ENCODE peak calls at places on chromosomes 16 and 17, in ten cellular contexts. One of them, this sample, is unnamed.

GRCh38 chr16:14310519-14310991 is 239.4 kb downstream of the MRTFB start:
- DNase-seq in cardiac muscle cell: peak
- DNase-seq in NT2/D1: no peak
- DNase-seq in activated CD4-positive, alpha-beta T cell treated with anti-CD3 and anti-CD28 coated beads, Interleukin-2, amount 50 U/mL, for 1 hour: no peak
- DNase-seq in NCI-H2029: no peak
- DNase-seq in activated CD8-positive, alpha-beta memory T cell treated with anti-CD3 and anti-CD28 coated beads, Interleukin-2, amount 50 U/mL, for 48 hours: no peak
- DNase-seq in lower lobe of right lung: no peak
- DNase-seq in PC-3: no peak
- DNase-seq in Daoy: peak
- DNase-seq in HS-5: no peak
- DNase-seq in this sample: peak

GRCh38 chr17:77394540-77395295 is 253.9 kb downstream of the SEC14L1 start:
- DNase-seq in cardiac muscle cell: peak
- DNase-seq in NT2/D1: no peak
- DNase-seq in activated CD4-positive, alpha-beta T cell treated with anti-CD3 and anti-CD28 coated beads, Interleukin-2, amount 50 U/mL, for 1 hour: no peak
- DNase-seq in NCI-H2029: peak
- DNase-seq in activated CD8-positive, alpha-beta memory T cell treated with anti-CD3 and anti-CD28 coated beads, Interleukin-2, amount 50 U/mL, for 48 hours: no peak
- DNase-seq in lower lobe of right lung: peak
- DNase-seq in PC-3: peak
- DNase-seq in Daoy: peak
- DNase-seq in HS-5: no peak
- DNase-seq in this sample: no peak

GRCh38 chr16:86222541-86222940 is 287.8 kb upstream of the FOXF1 start:
- DNase-seq in cardiac muscle cell: peak
- DNase-seq in NT2/D1: no peak
- DNase-seq in activated CD4-positive, alpha-beta T cell treated with anti-CD3 and anti-CD28 coated beads, Interleukin-2, amount 50 U/mL, for 1 hour: no peak
- DNase-seq in NCI-H2029: no peak
- DNase-seq in activated CD8-positive, alpha-beta memory T cell treated with anti-CD3 and anti-CD28 coated beads, Interleukin-2, amount 50 U/mL, for 48 hours: no peak
- DNase-seq in lower lobe of right lung: no peak
- DNase-seq in PC-3: no peak
- DNase-seq in Daoy: peak
- DNase-seq in HS-5: no peak
- DNase-seq in this sample: no peak

GRCh38 chr16:84054271-84054670 is 11.7 kb upstream of the SLC38A8 start:
- DNase-seq in cardiac muscle cell: no peak
- DNase-seq in NT2/D1: no peak
- DNase-seq in activated CD4-positive, alpha-beta T cell treated with anti-CD3 and anti-CD28 coated beads, Interleukin-2, amount 50 U/mL, for 1 hour: no peak
- DNase-seq in NCI-H2029: no peak
- DNase-seq in activated CD8-positive, alpha-beta memory T cell treated with anti-CD3 and anti-CD28 coated beads, Interleukin-2, amount 50 U/mL, for 48 hours: no peak
- DNase-seq in lower lobe of right lung: peak
- DNase-seq in PC-3: no peak
- DNase-seq in Daoy: no peak
- DNase-seq in HS-5: no peak
- DNase-seq in this sample: no peak

GRCh38 chr16:46986896-46987295 is 13.4 kb upstream of the DNAJA2 start:
- DNase-seq in cardiac muscle cell: no peak
- DNase-seq in NT2/D1: no peak
- DNase-seq in activated CD4-positive, alpha-beta T cell treated with anti-CD3 and anti-CD28 coated beads, Interleukin-2, amount 50 U/mL, for 1 hour: no peak
- DNase-seq in NCI-H2029: no peak
- DNase-seq in activated CD8-positive, alpha-beta memory T cell treated with anti-CD3 and anti-CD28 coated beads, Interleukin-2, amount 50 U/mL, for 48 hours: no peak
- DNase-seq in lower lobe of right lung: no peak
- DNase-seq in PC-3: no peak
- DNase-seq in Daoy: no peak
- DNase-seq in HS-5: no peak
- DNase-seq in this sample: no peak

GRCh38 chr17:81256616-81257015 is 17.5 kb downstream of the NDUFAF8 start:
- DNase-seq in cardiac muscle cell: no peak
- DNase-seq in NT2/D1: no peak
- DNase-seq in activated CD4-positive, alpha-beta T cell treated with anti-CD3 and anti-CD28 coated beads, Interleukin-2, amount 50 U/mL, for 1 hour: no peak
- DNase-seq in NCI-H2029: no peak
- DNase-seq in activated CD8-positive, alpha-beta memory T cell treated with anti-CD3 and anti-CD28 coated beads, Interleukin-2, amount 50 U/mL, for 48 hours: no peak
- DNase-seq in lower lobe of right lung: no peak
- DNase-seq in PC-3: peak
- DNase-seq in Daoy: peak
- DNase-seq in HS-5: no peak
- DNase-seq in this sample: no peak

GRCh38 chr16:86494565-86495356 is 15.6 kb upstream of the FOXF1 start:
- DNase-seq in cardiac muscle cell: no peak
- DNase-seq in NT2/D1: no peak
- DNase-seq in activated CD4-positive, alpha-beta T cell treated with anti-CD3 and anti-CD28 coated beads, Interleukin-2, amount 50 U/mL, for 1 hour: no peak
- DNase-seq in NCI-H2029: no peak
- DNase-seq in activated CD8-positive, alpha-beta memory T cell treated with anti-CD3 and anti-CD28 coated beads, Interleukin-2, amount 50 U/mL, for 48 hours: no peak
- DNase-seq in lower lobe of right lung: no peak
- DNase-seq in PC-3: no peak
- DNase-seq in Daoy: no peak
- DNase-seq in HS-5: no peak
- DNase-seq in this sample: no peak

GRCh38 chr17:76408037-76408849 is 23.8 kb downstream of the SPHK1 start:
- DNase-seq in cardiac muscle cell: peak
- DNase-seq in NT2/D1: no peak
- DNase-seq in activated CD4-positive, alpha-beta T cell treated with anti-CD3 and anti-CD28 coated beads, Interleukin-2, amount 50 U/mL, for 1 hour: peak
- DNase-seq in NCI-H2029: peak
- DNase-seq in activated CD8-positive, alpha-beta memory T cell treated with anti-CD3 and anti-CD28 coated beads, Interleukin-2, amount 50 U/mL, for 48 hours: peak
- DNase-seq in lower lobe of right lung: peak
- DNase-seq in PC-3: peak
- DNase-seq in Daoy: peak
- DNase-seq in HS-5: no peak
- DNase-seq in this sample: peak

GRCh38 chr17:63960006-63960405 is 12.7 kb downstream of the SCN4A start:
- DNase-seq in cardiac muscle cell: no peak
- DNase-seq in NT2/D1: no peak
- DNase-seq in activated CD4-positive, alpha-beta T cell treated with anti-CD3 and anti-CD28 coated beads, Interleukin-2, amount 50 U/mL, for 1 hour: no peak
- DNase-seq in NCI-H2029: no peak
- DNase-seq in activated CD8-positive, alpha-beta memory T cell treated with anti-CD3 and anti-CD28 coated beads, Interleukin-2, amount 50 U/mL, for 48 hours: no peak
- DNase-seq in lower lobe of right lung: no peak
- DNase-seq in PC-3: no peak
- DNase-seq in Daoy: no peak
- DNase-seq in HS-5: no peak
- DNase-seq in this sample: no peak

GRCh38 chr17:44981221-44981968 is 13.3 kb upstream of the C1QL1 start:
- DNase-seq in cardiac muscle cell: peak
- DNase-seq in NT2/D1: no peak
- DNase-seq in activated CD4-positive, alpha-beta T cell treated with anti-CD3 and anti-CD28 coated beads, Interleukin-2, amount 50 U/mL, for 1 hour: no peak
- DNase-seq in NCI-H2029: no peak
- DNase-seq in activated CD8-positive, alpha-beta memory T cell treated with anti-CD3 and anti-CD28 coated beads, Interleukin-2, amount 50 U/mL, for 48 hours: no peak
- DNase-seq in lower lobe of right lung: no peak
- DNase-seq in PC-3: peak
- DNase-seq in Daoy: peak
- DNase-seq in HS-5: peak
- DNase-seq in this sample: no peak

GRCh38 chr17:68057531-68057952 is 22.0 kb downstream of the KPNA2 start:
- DNase-seq in cardiac muscle cell: peak
- DNase-seq in NT2/D1: no peak
- DNase-seq in activated CD4-positive, alpha-beta T cell treated with anti-CD3 and anti-CD28 coated beads, Interleukin-2, amount 50 U/mL, for 1 hour: peak
- DNase-seq in NCI-H2029: no peak
- DNase-seq in activated CD8-positive, alpha-beta memory T cell treated with anti-CD3 and anti-CD28 coated beads, Interleukin-2, amount 50 U/mL, for 48 hours: no peak
- DNase-seq in lower lobe of right lung: no peak
- DNase-seq in PC-3: peak
- DNase-seq in Daoy: no peak
- DNase-seq in HS-5: no peak
- DNase-seq in this sample: peak

GRCh38 chr16:29256501-29256981 is 150.0 kb downstream of the NPIPB11 start:
- DNase-seq in cardiac muscle cell: no peak
- DNase-seq in NT2/D1: no peak
- DNase-seq in activated CD4-positive, alpha-beta T cell treated with anti-CD3 and anti-CD28 coated beads, Interleukin-2, amount 50 U/mL, for 1 hour: no peak
- DNase-seq in NCI-H2029: no peak
- DNase-seq in activated CD8-positive, alpha-beta memory T cell treated with anti-CD3 and anti-CD28 coated beads, Interleukin-2, amount 50 U/mL, for 48 hours: no peak
- DNase-seq in lower lobe of right lung: no peak
- DNase-seq in PC-3: no peak
- DNase-seq in Daoy: no peak
- DNase-seq in HS-5: no peak
- DNase-seq in this sample: no peak

GRCh38 chr16:27240948-27241531 is 27.5 kb downstream of the NSMCE1 start:
- DNase-seq in cardiac muscle cell: peak
- DNase-seq in NT2/D1: no peak
- DNase-seq in activated CD4-positive, alpha-beta T cell treated with anti-CD3 and anti-CD28 coated beads, Interleukin-2, amount 50 U/mL, for 1 hour: no peak
- DNase-seq in NCI-H2029: no peak
- DNase-seq in activated CD8-positive, alpha-beta memory T cell treated with anti-CD3 and anti-CD28 coated beads, Interleukin-2, amount 50 U/mL, for 48 hours: peak
- DNase-seq in lower lobe of right lung: peak
- DNase-seq in PC-3: peak
- DNase-seq in Daoy: no peak
- DNase-seq in HS-5: peak
- DNase-seq in this sample: no peak

GRCh38 chr17:40295471-40296457 is 8.1 kb downstream of the CDC6 start:
- DNase-seq in cardiac muscle cell: no peak
- DNase-seq in NT2/D1: no peak
- DNase-seq in activated CD4-positive, alpha-beta T cell treated with anti-CD3 and anti-CD28 coated beads, Interleukin-2, amount 50 U/mL, for 1 hour: no peak
- DNase-seq in NCI-H2029: no peak
- DNase-seq in activated CD8-positive, alpha-beta memory T cell treated with anti-CD3 and anti-CD28 coated beads, Interleukin-2, amount 50 U/mL, for 48 hours: no peak
- DNase-seq in lower lobe of right lung: no peak
- DNase-seq in PC-3: no peak
- DNase-seq in Daoy: no peak
- DNase-seq in HS-5: no peak
- DNase-seq in this sample: no peak

GRCh38 chr17:1241904-1242303 is 28.3 kb upstream of the BHLHA9 start:
- DNase-seq in cardiac muscle cell: peak
- DNase-seq in NT2/D1: no peak
- DNase-seq in activated CD4-positive, alpha-beta T cell treated with anti-CD3 and anti-CD28 coated beads, Interleukin-2, amount 50 U/mL, for 1 hour: no peak
- DNase-seq in NCI-H2029: peak
- DNase-seq in activated CD8-positive, alpha-beta memory T cell treated with anti-CD3 and anti-CD28 coated beads, Interleukin-2, amount 50 U/mL, for 48 hours: no peak
- DNase-seq in lower lobe of right lung: no peak
- DNase-seq in PC-3: no peak
- DNase-seq in Daoy: peak
- DNase-seq in HS-5: no peak
- DNase-seq in this sample: no peak

GRCh38 chr17:17724991-17725852 is 44.0 kb downstream of the RAI1 start:
- DNase-seq in cardiac muscle cell: no peak
- DNase-seq in NT2/D1: no peak
- DNase-seq in activated CD4-positive, alpha-beta T cell treated with anti-CD3 and anti-CD28 coated beads, Interleukin-2, amount 50 U/mL, for 1 hour: no peak
- DNase-seq in NCI-H2029: no peak
- DNase-seq in activated CD8-positive, alpha-beta memory T cell treated with anti-CD3 and anti-CD28 coated beads, Interleukin-2, amount 50 U/mL, for 48 hours: no peak
- DNase-seq in lower lobe of right lung: no peak
- DNase-seq in PC-3: no peak
- DNase-seq in Daoy: no peak
- DNase-seq in HS-5: no peak
- DNase-seq in this sample: no peak

GRCh38 chr17:752002-752619 is at the start of gene GEMIN4:
- DNase-seq in cardiac muscle cell: peak
- DNase-seq in NT2/D1: peak
- DNase-seq in activated CD4-positive, alpha-beta T cell treated with anti-CD3 and anti-CD28 coated beads, Interleukin-2, amount 50 U/mL, for 1 hour: peak
- DNase-seq in NCI-H2029: peak
- DNase-seq in activated CD8-positive, alpha-beta memory T cell treated with anti-CD3 and anti-CD28 coated beads, Interleukin-2, amount 50 U/mL, for 48 hours: peak
- DNase-seq in lower lobe of right lung: peak
- DNase-seq in PC-3: peak
- DNase-seq in Daoy: peak
- DNase-seq in HS-5: peak
- DNase-seq in this sample: peak

GRCh38 chr17:44901323-44901965 is 2.2 kb upstream of the EFTUD2 start:
- DNase-seq in cardiac muscle cell: peak
- DNase-seq in NT2/D1: no peak
- DNase-seq in activated CD4-positive, alpha-beta T cell treated with anti-CD3 and anti-CD28 coated beads, Interleukin-2, amount 50 U/mL, for 1 hour: no peak
- DNase-seq in NCI-H2029: no peak
- DNase-seq in activated CD8-positive, alpha-beta memory T cell treated with anti-CD3 and anti-CD28 coated beads, Interleukin-2, amount 50 U/mL, for 48 hours: no peak
- DNase-seq in lower lobe of right lung: no peak
- DNase-seq in PC-3: peak
- DNase-seq in Daoy: peak
- DNase-seq in HS-5: no peak
- DNase-seq in this sample: no peak

GRCh38 chr17:50035930-50036329 is 20.0 kb upstream of the ITGA3 start:
- DNase-seq in cardiac muscle cell: no peak
- DNase-seq in NT2/D1: no peak
- DNase-seq in activated CD4-positive, alpha-beta T cell treated with anti-CD3 and anti-CD28 coated beads, Interleukin-2, amount 50 U/mL, for 1 hour: no peak
- DNase-seq in NCI-H2029: no peak
- DNase-seq in activated CD8-positive, alpha-beta memory T cell treated with anti-CD3 and anti-CD28 coated beads, Interleukin-2, amount 50 U/mL, for 48 hours: peak
- DNase-seq in lower lobe of right lung: no peak
- DNase-seq in PC-3: no peak
- DNase-seq in Daoy: no peak
- DNase-seq in HS-5: no peak
- DNase-seq in this sample: no peak

GRCh38 chr16:84407588-84408313 is 39.4 kb downstream of the ATP2C2 start:
- DNase-seq in cardiac muscle cell: no peak
- DNase-seq in NT2/D1: no peak
- DNase-seq in activated CD4-positive, alpha-beta T cell treated with anti-CD3 and anti-CD28 coated beads, Interleukin-2, amount 50 U/mL, for 1 hour: no peak
- DNase-seq in NCI-H2029: no peak
- DNase-seq in activated CD8-positive, alpha-beta memory T cell treated with anti-CD3 and anti-CD28 coated beads, Interleukin-2, amount 50 U/mL, for 48 hours: no peak
- DNase-seq in lower lobe of right lung: no peak
- DNase-seq in PC-3: no peak
- DNase-seq in Daoy: no peak
- DNase-seq in HS-5: no peak
- DNase-seq in this sample: no peak

GRCh38 chr17:53033297-53033696 is 789.4 kb upstream of the KIF2B start:
- DNase-seq in cardiac muscle cell: no peak
- DNase-seq in NT2/D1: no peak
- DNase-seq in activated CD4-positive, alpha-beta T cell treated with anti-CD3 and anti-CD28 coated beads, Interleukin-2, amount 50 U/mL, for 1 hour: no peak
- DNase-seq in NCI-H2029: no peak
- DNase-seq in activated CD8-positive, alpha-beta memory T cell treated with anti-CD3 and anti-CD28 coated beads, Interleukin-2, amount 50 U/mL, for 48 hours: no peak
- DNase-seq in lower lobe of right lung: no peak
- DNase-seq in PC-3: no peak
- DNase-seq in Daoy: no peak
- DNase-seq in HS-5: no peak
- DNase-seq in this sample: no peak

GRCh38 chr17:80236911-80237310 is 16.7 kb downstream of the SLC26A11 start:
- DNase-seq in cardiac muscle cell: no peak
- DNase-seq in NT2/D1: no peak
- DNase-seq in activated CD4-positive, alpha-beta T cell treated with anti-CD3 and anti-CD28 coated beads, Interleukin-2, amount 50 U/mL, for 1 hour: no peak
- DNase-seq in NCI-H2029: no peak
- DNase-seq in activated CD8-positive, alpha-beta memory T cell treated with anti-CD3 and anti-CD28 coated beads, Interleukin-2, amount 50 U/mL, for 48 hours: no peak
- DNase-seq in lower lobe of right lung: no peak
- DNase-seq in PC-3: no peak
- DNase-seq in Daoy: no peak
- DNase-seq in HS-5: no peak
- DNase-seq in this sample: no peak

GRCh38 chr16:85928411-85928820 is 29.5 kb downstream of the IRF8 start:
- DNase-seq in cardiac muscle cell: peak
- DNase-seq in NT2/D1: no peak
- DNase-seq in activated CD4-positive, alpha-beta T cell treated with anti-CD3 and anti-CD28 coated beads, Interleukin-2, amount 50 U/mL, for 1 hour: no peak
- DNase-seq in NCI-H2029: no peak
- DNase-seq in activated CD8-positive, alpha-beta memory T cell treated with anti-CD3 and anti-CD28 coated beads, Interleukin-2, amount 50 U/mL, for 48 hours: no peak
- DNase-seq in lower lobe of right lung: peak
- DNase-seq in PC-3: no peak
- DNase-seq in Daoy: no peak
- DNase-seq in HS-5: no peak
- DNase-seq in this sample: no peak

GRCh38 chr16:6970171-6970857 is 362.3 kb upstream of the RBFOX1 start:
- DNase-seq in cardiac muscle cell: no peak
- DNase-seq in NT2/D1: no peak
- DNase-seq in activated CD4-positive, alpha-beta T cell treated with anti-CD3 and anti-CD28 coated beads, Interleukin-2, amount 50 U/mL, for 1 hour: no peak
- DNase-seq in NCI-H2029: no peak
- DNase-seq in activated CD8-positive, alpha-beta memory T cell treated with anti-CD3 and anti-CD28 coated beads, Interleukin-2, amount 50 U/mL, for 48 hours: no peak
- DNase-seq in lower lobe of right lung: no peak
- DNase-seq in PC-3: no peak
- DNase-seq in Daoy: no peak
- DNase-seq in HS-5: no peak
- DNase-seq in this sample: no peak

GRCh38 chr17:13416748-13417363 is 184.9 kb downstream of the HS3ST3A1 start:
- DNase-seq in cardiac muscle cell: no peak
- DNase-seq in NT2/D1: no peak
- DNase-seq in activated CD4-positive, alpha-beta T cell treated with anti-CD3 and anti-CD28 coated beads, Interleukin-2, amount 50 U/mL, for 1 hour: no peak
- DNase-seq in NCI-H2029: no peak
- DNase-seq in activated CD8-positive, alpha-beta memory T cell treated with anti-CD3 and anti-CD28 coated beads, Interleukin-2, amount 50 U/mL, for 48 hours: no peak
- DNase-seq in lower lobe of right lung: no peak
- DNase-seq in PC-3: no peak
- DNase-seq in Daoy: no peak
- DNase-seq in HS-5: no peak
- DNase-seq in this sample: no peak

GRCh38 chr16:89505204-89506112 is 2.7 kb upstream of the SPG7 start:
- DNase-seq in cardiac muscle cell: peak
- DNase-seq in NT2/D1: no peak
- DNase-seq in activated CD4-positive, alpha-beta T cell treated with anti-CD3 and anti-CD28 coated beads, Interleukin-2, amount 50 U/mL, for 1 hour: peak
- DNase-seq in NCI-H2029: peak
- DNase-seq in activated CD8-positive, alpha-beta memory T cell treated with anti-CD3 and anti-CD28 coated beads, Interleukin-2, amount 50 U/mL, for 48 hours: peak
- DNase-seq in lower lobe of right lung: peak
- DNase-seq in PC-3: peak
- DNase-seq in Daoy: peak
- DNase-seq in HS-5: no peak
- DNase-seq in this sample: peak

GRCh38 chr17:75352079-75352569 is 53.4 kb downstream of the GRB2 start:
- DNase-seq in cardiac muscle cell: no peak
- DNase-seq in NT2/D1: peak
- DNase-seq in activated CD4-positive, alpha-beta T cell treated with anti-CD3 and anti-CD28 coated beads, Interleukin-2, amount 50 U/mL, for 1 hour: no peak
- DNase-seq in NCI-H2029: no peak
- DNase-seq in activated CD8-positive, alpha-beta memory T cell treated with anti-CD3 and anti-CD28 coated beads, Interleukin-2, amount 50 U/mL, for 48 hours: no peak
- DNase-seq in lower lobe of right lung: no peak
- DNase-seq in PC-3: no peak
- DNase-seq in Daoy: peak
- DNase-seq in HS-5: no peak
- DNase-seq in this sample: no peak

GRCh38 chr17:81528651-81529436 is 667 bp downstream of the FSCN2 start:
- DNase-seq in cardiac muscle cell: no peak
- DNase-seq in NT2/D1: no peak
- DNase-seq in activated CD4-positive, alpha-beta T cell treated with anti-CD3 and anti-CD28 coated beads, Interleukin-2, amount 50 U/mL, for 1 hour: no peak
- DNase-seq in NCI-H2029: no peak
- DNase-seq in activated CD8-positive, alpha-beta memory T cell treated with anti-CD3 and anti-CD28 coated beads, Interleukin-2, amount 50 U/mL, for 48 hours: no peak
- DNase-seq in lower lobe of right lung: no peak
- DNase-seq in PC-3: peak
- DNase-seq in Daoy: no peak
- DNase-seq in HS-5: no peak
- DNase-seq in this sample: no peak

This sample was measured in DND-41.